ENCODE peak calls at places on chromosomes 2 and 18, in five cellular contexts. S, H, I, L and R are unnamed samples.

GRCh38 chr2:201971516-201972228 is 62.0 kb upstream of the FZD7 start:
- DNase-seq in S (no peak), I (no peak), H (no peak), L (no peak), R (no peak)

GRCh38 chr2:217741381-217741955 is 261.3 kb downstream of the TNS1 start:
- DNase-seq in H (no peak), I (no peak), S (no peak), L (no peak), R (no peak)

GRCh38 chr2:144079808-144080207 is 440.1 kb downstream of the ZEB2 start:
- DNase-seq in S (no peak), H (no peak), L (no peak), I (no peak), R (no peak)

GRCh38 chr2:54103454-54104314 is 11.7 kb upstream of the ACYP2 start:
- DNase-seq in S (no peak), H (no peak), I (peak; percentile 44), L (no peak), R (no peak)

GRCh38 chr18:60675801-60676200 is 303.2 kb upstream of the MC4R start:
- DNase-seq in S (no peak), H (no peak), L (no peak), I (no peak), R (no peak)

GRCh38 chr2:173459363-173459762 is 104.7 kb downstream of the CDCA7 start:
- DNase-seq in I (no peak), L (no peak), H (no peak), S (no peak), R (no peak)

GRCh38 chr2:143110759-143111428 is 18.3 kb upstream of the ARHGAP15 start:
- DNase-seq in I (peak; percentile 60), S (peak; percentile 26), H (peak; percentile 27), L (peak; percentile 27), R (peak; percentile 39)

GRCh38 chr2:213247566-213247965 is 36.7 kb upstream of the SPAG16 start:
- DNase-seq in S (no peak), L (no peak), H (no peak), I (no peak), R (no peak)

GRCh38 chr2:108145551-108145950 is 94.2 kb upstream of the SULT1C3 start:
- DNase-seq in H (no peak), S (no peak), L (no peak), I (no peak), R (no peak)

GRCh38 chr2:44680983-44681481 is 260.5 kb upstream of the SIX3 start:
- DNase-seq in S (no peak), H (no peak), I (no peak), L (no peak), R (no peak)

GRCh38 chr2:85457877-85458316 is 39.4 kb downstream of the SH2D6 start:
- DNase-seq in L (no peak), H (no peak), I (peak; percentile 50), S (no peak), R (no peak)

GRCh38 chr2:203534486-203535077 is 519 bp downstream of the RAPH1 start:
- DNase-seq in S (peak; percentile 9), H (no peak), L (no peak), I (peak; percentile 47), R (peak; percentile 65)

GRCh38 chr2:71563872-71564271 is 110.5 kb downstream of the DYSF start:
- DNase-seq in I (no peak), H (peak; percentile 10), L (no peak), S (no peak), R (peak; percentile 28)

GRCh38 chr2:168515502-168515901 is 59.4 kb downstream of the CERS6 start:
- DNase-seq in I (no peak), S (no peak), H (no peak), L (no peak), R (no peak)

GRCh38 chr2:73925853-73926492 is 707 bp upstream of the DGUOK start:
- DNase-seq in H (no peak), S (no peak), I (peak; percentile 81), L (no peak), R (no peak)

GRCh38 chr2:68720665-68721064 is 13.9 kb upstream of the ARHGAP25 start:
- DNase-seq in S (no peak), I (no peak), L (no peak), H (no peak), R (no peak)

GRCh38 chr2:3413642-3414041 is 34.1 kb downstream of the TRAPPC12 start:
- DNase-seq in S (no peak), H (no peak), L (no peak), I (no peak), R (no peak)

GRCh38 chr2:201972621-201973255 is 60.9 kb upstream of the FZD7 start:
- DNase-seq in L (no peak), S (no peak), H (no peak), I (no peak), R (no peak)

GRCh38 chr2:12721571-12722444 is 5.1 kb downstream of the TRIB2 start:
- DNase-seq in S (no peak), I (no peak), L (no peak), H (no peak), R (no peak)

GRCh38 chr2:177252808-177253531 is 11.6 kb downstream of the NFE2L2 start:
- DNase-seq in S (no peak), I (no peak), H (no peak), L (no peak), R (no peak)

GRCh38 chr2:169361706-169362345 is 508 bp downstream of the LRP2 start:
- DNase-seq in I (no peak), H (peak; percentile 36), S (no peak), L (no peak), R (no peak)

GRCh38 chr2:127614731-127615130 is 31.2 kb upstream of the GPR17 start:
- DNase-seq in L (no peak), H (no peak), I (no peak), S (no peak), R (no peak)

GRCh38 chr2:164969909-164970690 is 14.8 kb upstream of the SLC38A11 start:
- DNase-seq in L (no peak), H (no peak), I (no peak), S (no peak), R (no peak)

GRCh38 chr2:97906309-97906708 is 89.4 kb downstream of the TMEM131 start:
- DNase-seq in S (no peak), I (no peak), H (no peak), L (no peak), R (no peak)

GRCh38 chr2:24913896-24914295 is 6.1 kb downstream of the ADCY3 start:
- DNase-seq in L (no peak), S (no peak), I (no peak), H (no peak), R (no peak)

GRCh38 chr2:241011296-241011600 is 12.8 kb downstream of the SNED1 start:
- DNase-seq in I (no peak), L (no peak), S (no peak), H (peak; percentile 11), R (peak; percentile 30)

GRCh38 chr2:164620873-164621760 is at the start of gene GRB14:
- DNase-seq in S (no peak), I (peak; percentile 25), L (no peak), H (peak; percentile 75), R (peak; percentile 66)

GRCh38 chr2:220276736-220277444 is 649.5 kb downstream of the SLC4A3 start:
- DNase-seq in H (no peak), L (no peak), S (no peak), I (no peak), R (no peak)

GRCh38 chr2:37000273-37000780 is 34.0 kb upstream of the STRN start:
- DNase-seq in S (no peak), I (no peak), H (no peak), L (no peak), R (no peak)